ENCODE peak calls at places on chromosome 20, in four cellular contexts. J is NAMALWA, D is T-helper 17 cell, Y is astrocyte. G is an unnamed sample.

GRCh38 chr20:31517373-31517772 is 3.1 kb downstream of the HM13 start:
- DNase-seq in J (peak), D (no peak), Y (peak), G (peak)

GRCh38 chr20:24754691-24755090 is 194.4 kb upstream of the CST7 start:
- DNase-seq in J (no peak), D (no peak), Y (no peak), G (no peak)

GRCh38 chr20:22962567-22963439 is 72.3 kb upstream of the SSTR4 start:
- DNase-seq in J (no peak), D (no peak), Y (no peak), G (no peak)

GRCh38 chr20:52959125-52959524 is 13.0 kb upstream of the TSHZ2 start:
- DNase-seq in J (peak), D (no peak), Y (no peak), G (no peak)

GRCh38 chr20:51388227-51388626 is 154.3 kb downstream of the NFATC2 start:
- DNase-seq in J (no peak), D (no peak), Y (peak), G (peak)

GRCh38 chr20:24915892-24916291 is 33.2 kb upstream of the CST7 start:
- DNase-seq in J (no peak), D (no peak), Y (no peak), G (no peak)

GRCh38 chr20:37179671-37180524 is 550 bp upstream of the MROH8 start:
- DNase-seq in J (peak), D (no peak), Y (peak), G (peak)

GRCh38 chr20:47887477-47888080 is 102.3 kb upstream of the SULF2 start:
- DNase-seq in J (no peak), D (no peak), Y (no peak), G (no peak)

GRCh38 chr20:47318596-47319516 is 37.6 kb downstream of the ZMYND8 start:
- DNase-seq in J (no peak), D (no peak), Y (peak), G (peak)

GRCh38 chr20:4162766-4163165 is 147.4 kb upstream of the RNF24 start:
- DNase-seq in J (no peak), D (no peak), Y (no peak), G (no peak)

GRCh38 chr20:43786885-43787284 is 60.1 kb upstream of the GTSF1L start:
- DNase-seq in J (no peak), D (no peak), Y (no peak), G (no peak)

GRCh38 chr20:63453029-63453523 is 19.4 kb downstream of the KCNQ2 start:
- DNase-seq in J (no peak), D (no peak), Y (no peak), G (no peak)

GRCh38 chr20:50727792-50728485 is 3.4 kb upstream of the PARD6B start:
- DNase-seq in J (no peak), D (no peak), Y (no peak), G (no peak)

GRCh38 chr20:51024761-51025160 is 1.9 kb upstream of the KCNG1 start:
- DNase-seq in J (no peak), D (no peak), Y (no peak), G (no peak)

GRCh38 chr20:3697588-3698235 is 14.7 kb downstream of the SIGLEC1 start:
- DNase-seq in J (no peak), D (no peak), Y (no peak), G (no peak)

GRCh38 chr20:33273117-33273851 is 9.7 kb upstream of the BPIFB1 start:
- DNase-seq in J (no peak), D (no peak), Y (no peak), G (no peak)

GRCh38 chr20:35368616-35369423 is 43.0 kb downstream of the UQCC1 start:
- DNase-seq in J (no peak), D (no peak), Y (no peak), G (no peak)

GRCh38 chr20:23782366-23782983 is 31.7 kb upstream of the CST1 start:
- DNase-seq in J (peak), D (no peak), Y (no peak), G (peak)

GRCh38 chr20:62219992-62220665 is at the start of gene HRH3:
- DNase-seq in J (no peak), D (peak), Y (no peak), G (no peak)

GRCh38 chr20:44422083-44422482 is 53.6 kb upstream of the TTPAL start:
- DNase-seq in J (no peak), D (no peak), Y (peak), G (peak)